ENCODE peak calls at places on chromosome 6, in seven cellular contexts. S, H, Q, U, D, C and P are unnamed samples.

GRCh38 chr6:141103246-141103645 is 1029.5 kb upstream of the GJE1 start:
- DNase-seq in S (no peak), H (no peak), Q (no peak), U (no peak), D (no peak), C (no peak), P (no peak)

GRCh38 chr6:154169193-154169847 is 130.3 kb downstream of the OPRM1 start:
- DNase-seq in S (no peak), H (no peak), Q (no peak), U (no peak), D (no peak), C (no peak), P (no peak)

GRCh38 chr6:147841749-147842148 is 333.3 kb downstream of the SAMD5 start:
- DNase-seq in S (no peak), H (no peak), Q (no peak), U (no peak), D (no peak), C (no peak), P (no peak)

GRCh38 chr6:121759370-121759769 is 323.9 kb downstream of the GJA1 start:
- DNase-seq in S (no peak), H (no peak), Q (no peak), U (no peak), D (no peak), C (no peak), P (no peak)

GRCh38 chr6:71537717-71538116 is 249.1 kb downstream of the OGFRL1 start:
- DNase-seq in S (no peak), H (no peak), Q (no peak), U (no peak), D (no peak), C (no peak), P (no peak)

GRCh38 chr6:48775157-48775556 is 664.2 kb upstream of the PTCHD4 start:
- DNase-seq in S (no peak), H (no peak), Q (no peak), U (no peak), D (no peak), C (no peak), P (no peak)

GRCh38 chr6:110699780-110700179 is 115.5 kb downstream of the CDK19 start:
- DNase-seq in S (no peak), H (no peak), Q (no peak), U (no peak), D (no peak), C (no peak), P (no peak)

GRCh38 chr6:786946-787763 is 94.2 kb upstream of the EXOC2 start:
- DNase-seq in S (no peak), H (no peak), Q (no peak), U (no peak), D (no peak), C (no peak), P (no peak)

GRCh38 chr6:16319813-16320532 is 81.6 kb downstream of the GMPR start:
- DNase-seq in S (peak; percentile 54), H (peak; percentile 85), Q (peak; percentile 63), U (peak; percentile 49), D (peak; percentile 86), C (peak; percentile 60), P (peak; percentile 43)

GRCh38 chr6:11140061-11140460 is 28.5 kb upstream of the ERVFRD-1 start:
- DNase-seq in S (no peak), H (no peak), Q (no peak), U (no peak), D (no peak), C (no peak), P (no peak)

GRCh38 chr6:135212020-135212806 is 31.1 kb downstream of the MYB start:
- DNase-seq in S (no peak), H (no peak), Q (no peak), U (no peak), D (no peak), C (no peak), P (no peak)

GRCh38 chr6:130233332-130233731 is 10.6 kb upstream of the SAMD3 start:
- DNase-seq in S (no peak), H (no peak), Q (no peak), U (no peak), D (no peak), C (no peak), P (no peak)

GRCh38 chr6:47736083-47736700 is 37.8 kb downstream of the ADGRF4 start:
- DNase-seq in S (no peak), H (no peak), Q (no peak), U (no peak), D (no peak), C (no peak), P (no peak)

GRCh38 chr6:35568967-35569606 is 56.4 kb upstream of the TULP1 start:
- DNase-seq in S (no peak), H (no peak), Q (no peak), U (peak; percentile 56), D (peak; percentile 50), C (peak; percentile 46), P (peak; percentile 38)

GRCh38 chr6:1503811-1504210 is 105.9 kb upstream of the FOXC1 start:
- DNase-seq in S (no peak), H (no peak), Q (no peak), U (no peak), D (no peak), C (no peak), P (no peak)

GRCh38 chr6:107763959-107764358 is 60.2 kb downstream of the SCML4 start:
- DNase-seq in S (no peak), H (no peak), Q (no peak), U (no peak), D (no peak), C (no peak), P (no peak)

GRCh38 chr6:71468841-71469750 is 180.5 kb downstream of the OGFRL1 start:
- DNase-seq in S (no peak), H (no peak), Q (no peak), U (no peak), D (no peak), C (peak; percentile 27), P (peak; percentile 55)

GRCh38 chr6:169098136-169098535 is 155.5 kb downstream of the THBS2 start:
- DNase-seq in S (no peak), H (no peak), Q (no peak), U (no peak), D (no peak), C (no peak), P (no peak)

GRCh38 chr6:128208851-128209580 is 308.2 kb upstream of the THEMIS start:
- DNase-seq in S (no peak), H (no peak), Q (no peak), U (no peak), D (no peak), C (no peak), P (no peak)

GRCh38 chr6:34239240-34239825 is 2.7 kb downstream of the HMGA1 start:
- DNase-seq in S (no peak), H (no peak), Q (no peak), U (no peak), D (no peak), C (no peak), P (no peak)

GRCh38 chr6:3887150-3887700 is 38.1 kb downstream of the FAM50B start:
- DNase-seq in S (no peak), H (no peak), Q (no peak), U (peak; percentile 48), D (no peak), C (no peak), P (no peak)

GRCh38 chr6:56062856-56063255 is 184.5 kb downstream of the COL21A1 start:
- DNase-seq in S (no peak), H (no peak), Q (no peak), U (no peak), D (no peak), C (no peak), P (no peak)

GRCh38 chr6:37632989-37633550 is 64.6 kb downstream of the MDGA1 start:
- DNase-seq in S (no peak), H (no peak), Q (no peak), U (no peak), D (no peak), C (no peak), P (no peak)

GRCh38 chr6:43722920-43723565 is 35.5 kb upstream of the MRPS18A start:
- DNase-seq in S (no peak), H (no peak), Q (no peak), U (no peak), D (no peak), C (no peak), P (no peak)

GRCh38 chr6:12060780-12061619 is 48.9 kb downstream of the HIVEP1 start:
- DNase-seq in S (no peak), H (peak; percentile 74), Q (no peak), U (peak; percentile 50), D (peak; percentile 89), C (peak; percentile 51), P (peak; percentile 58)

GRCh38 chr6:7148100-7148822 is 40.5 kb downstream of the RREB1 start:
- DNase-seq in S (no peak), H (no peak), Q (no peak), U (no peak), D (no peak), C (no peak), P (no peak)

GRCh38 chr6:7144810-7145209 is 37.0 kb downstream of the RREB1 start:
- DNase-seq in S (no peak), H (no peak), Q (no peak), U (no peak), D (no peak), C (no peak), P (no peak)

GRCh38 chr6:7145269-7146078 is 37.7 kb downstream of the RREB1 start:
- DNase-seq in S (no peak), H (no peak), Q (peak; percentile 90), U (no peak), D (no peak), C (no peak), P (peak; percentile 56)

GRCh38 chr6:7146079-7146828 is 38.5 kb downstream of the RREB1 start:
- DNase-seq in S (peak; percentile 43), H (no peak), Q (peak; percentile 76), U (peak; percentile 47), D (peak; percentile 76), C (peak; percentile 48), P (peak; percentile 53)

GRCh38 chr6:7147051-7147671 is 39.4 kb downstream of the RREB1 start:
- DNase-seq in S (no peak), H (no peak), Q (no peak), U (no peak), D (no peak), C (no peak), P (no peak)
- H3K4me1 ChIP-seq in S (peaks cover 18% of the 10 kb centered on the region), H (no peaks in the 10 kb centered on the region), Q (peaks cover 21% of the 10 kb centered on the region), U (no peaks in the 10 kb centered on the region), D (peaks cover 9% of the 10 kb centered on the region), C (no peaks in the 10 kb centered on the region), P (peaks cover 31% of the 10 kb centered on the region)

GRCh38 chr6:163423696-163424095 is 9.2 kb downstream of the QKI start:
- DNase-seq in S (no peak), H (no peak), Q (no peak), U (no peak), D (no peak), C (no peak), P (no peak)
- H3K4me1 ChIP-seq in S (peaks cover 16% of the 10 kb centered on the region), H (no peaks in the 10 kb centered on the region), Q (peaks cover 6% of the 10 kb centered on the region), U (no peaks in the 10 kb centered on the region), D (peaks cover 14% of the 10 kb centered on the region), C (peaks cover 21% of the 10 kb centered on the region), P (peaks cover 16% of the 10 kb centered on the region)

GRCh38 chr6:159992366-159992765 is 23.5 kb downstream of the IGF2R start:
- DNase-seq in S (no peak), H (no peak), Q (no peak), U (no peak), D (no peak), C (no peak), P (no peak)
- H3K4me1 ChIP-seq in S (peaks cover 21% of the 10 kb centered on the region), H (no peaks in the 10 kb centered on the region), Q (no peaks in the 10 kb centered on the region), U (no peaks in the 10 kb centered on the region), D (peaks cover 6% of the 10 kb centered on the region), C (peaks cover 5% of the 10 kb centered on the region), P (peaks cover 20% of the 10 kb centered on the region)

DNA sequence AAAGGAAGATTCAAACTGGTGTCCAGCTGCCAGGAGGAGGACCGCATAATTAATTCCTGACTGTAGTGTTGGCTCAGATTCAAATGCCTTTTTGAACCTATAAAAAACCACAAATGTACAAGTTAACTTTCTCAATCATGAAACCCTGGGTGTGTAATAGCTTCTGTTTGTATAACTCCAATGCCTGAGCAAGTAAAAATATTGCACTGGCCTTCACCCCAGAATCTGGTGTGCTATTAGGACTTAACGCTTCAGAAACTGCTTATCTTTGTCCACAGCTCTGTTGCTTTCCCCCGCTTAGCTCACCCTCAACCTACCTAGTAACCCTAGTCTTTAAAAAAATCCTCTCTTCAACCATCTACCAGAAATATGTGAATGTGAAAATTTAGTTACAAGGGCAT is 119.1 kb upstream of the MAP7 start:
- DNase-seq in S (peak; percentile 25), H (no peak), Q (peak; percentile 13), U (no peak), D (no peak), C (no peak), P (no peak)
- H3K4me1 ChIP-seq in S (peaks cover 6% of the 10 kb centered on the region), H (no peaks in the 10 kb centered on the region), Q (no peaks in the 10 kb centered on the region), U (no peaks in the 10 kb centered on the region), D (peaks cover 3% of the 10 kb centered on the region), C (no peaks in the 10 kb centered on the region), P (peaks cover 3% of the 10 kb centered on the region)